ENCODE peak calls at places on chromosomes 5 and 9, in four cellular contexts. R is H1, T is K562, X is SK-N-SH. C is an unnamed sample.

GRCh38 chr9:105281272-105281671 is 36.8 kb downstream of the SLC44A1 start:
- DNase-seq in T (no peak), R (no peak), X (no peak), C (no peak)

GRCh38 chr5:35815089-35815936 is 41.4 kb upstream of the IL7R start:
- DNase-seq in X (peak; percentile 27), T (peak; percentile 57), R (no peak), C (peak; percentile 30)

GRCh38 chr9:27125030-27125429 is 16.0 kb downstream of the TEK start:
- DNase-seq in R (no peak), T (no peak), X (no peak), C (no peak)

GRCh38 chr9:2281031-2281802 is 266.1 kb downstream of the SMARCA2 start:
- DNase-seq in X (no peak), T (no peak), R (peak; percentile 81), C (peak; percentile 77)

GRCh38 chr9:110975969-110976368 is 62.3 kb downstream of the LPAR1 start:
- DNase-seq in X (no peak), R (no peak), T (no peak), C (no peak)

GRCh38 chr5:21644032-21644431 is 1209.1 kb downstream of the CDH12 start:
- DNase-seq in R (no peak), X (no peak), T (no peak), C (no peak)

GRCh38 chr9:107895524-107896001 is 406.0 kb upstream of the KLF4 start:
- DNase-seq in R (no peak), X (no peak), T (no peak), C (no peak)

GRCh38 chr5:135138116-135138850 is 104.3 kb upstream of the PITX1 start:
- DNase-seq in R (no peak), X (no peak), T (no peak), C (no peak)

GRCh38 chr5:80659111-80659510 is 4.3 kb upstream of the DHFR start:
- DNase-seq in T (no peak), X (no peak), R (no peak), C (no peak)

GRCh38 chr9:109440117-109440515 is 58.0 kb downstream of the PTPN3 start:
- DNase-seq in X (no peak), T (no peak), R (no peak), C (no peak)

GRCh38 chr5:148290271-148291195 is 21.7 kb upstream of the SPINK7 start:
- DNase-seq in R (no peak), X (peak; percentile 16), T (peak; percentile 9), C (peak; percentile 14)

GRCh38 chr5:93584531-93585053 is 1.6 kb downstream of the NR2F1 start:
- DNase-seq in T (no peak), R (no peak), X (peak; percentile 70), C (no peak)

GRCh38 chr9:113886003-113886324 is 9.9 kb downstream of the ZNF618 start:
- DNase-seq in R (no peak), T (no peak), X (no peak), C (no peak)

GRCh38 chr9:135857371-135857786 is 50.0 kb downstream of the CAMSAP1 start:
- DNase-seq in R (no peak), X (no peak), T (no peak), C (no peak)

GRCh38 chr9:135862781-135863180 is 44.6 kb downstream of the CAMSAP1 start:
- DNase-seq in T (no peak), R (no peak), X (no peak), C (no peak)

GRCh38 chr9:135858491-135859185 is 48.7 kb downstream of the CAMSAP1 start:
- DNase-seq in X (no peak), R (no peak), T (no peak), C (no peak)

GRCh38 chr9:135857843-135858242 is 49.5 kb downstream of the CAMSAP1 start:
- DNase-seq in T (no peak), R (no peak), X (no peak), C (no peak)
- TF ChIP-seq TEAD4 in T (no peak), R (no peak), X (no peak), C (no peak)

GRCh38 chr5:138869038-138869437 is 6.1 kb downstream of the LRRTM2 start:
- DNase-seq in R (no peak), T (no peak), X (no peak), C (no peak)

GRCh38 chr5:138873886-138874200 is 1.3 kb downstream of the LRRTM2 start:
- DNase-seq in X (peak; percentile 21), R (no peak), T (no peak), C (no peak)

GRCh38 chr5:138869763-138870500 is 5.2 kb downstream of the LRRTM2 start:
- DNase-seq in R (no peak), T (no peak), X (no peak), C (no peak)

GRCh38 chr5:138873096-138873885 is 1.8 kb downstream of the LRRTM2 start:
- DNase-seq in R (no peak), T (no peak), X (no peak), C (no peak)

DNA sequence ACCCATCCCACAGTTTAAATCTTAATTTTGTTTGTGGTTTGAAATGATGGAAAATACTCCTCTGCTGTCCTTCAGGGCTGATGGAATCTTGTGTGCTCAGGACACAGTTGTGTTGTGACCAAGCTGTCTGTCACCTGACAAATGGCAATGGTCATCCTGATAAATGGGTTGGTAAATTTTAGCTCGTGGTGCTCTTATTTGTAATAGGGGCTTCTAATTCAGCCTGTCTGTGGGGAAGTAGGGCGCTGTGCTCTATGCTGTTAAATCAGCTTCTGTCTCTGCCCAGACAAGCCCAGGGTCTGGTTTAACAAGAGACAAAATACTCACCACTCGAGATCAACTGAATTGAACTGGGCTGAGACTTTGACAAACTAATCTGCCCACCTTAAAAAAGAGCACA is 4.5 kb downstream of the LRRTM2 start:
- DNase-seq in R (no peak), T (no peak), X (peak; percentile 21), C (no peak)
- TF ChIP-seq USF2 in R (no peak), T (no peak), X (no peak), C (no peak)

GRCh38 chr9:33264473-33265177 is at the start of the genes BAG1 and CHMP5:
- DNase-seq in R (peak; percentile 99), T (peak; percentile 96), X (peak; percentile 97), C (peak; percentile 100)

GRCh38 chr9:33265211-33265885 is 499 bp downstream of the CHMP5 start:
- DNase-seq in R (no peak), T (no peak), X (no peak), C (no peak)

GRCh38 chr9:33267368-33267767 is 2.5 kb downstream of the CHMP5 start:
- DNase-seq in X (no peak), T (no peak), R (no peak), C (no peak)

GRCh38 chr9:33263131-33263935 is 1.2 kb downstream of the BAG1 start:
- DNase-seq in R (no peak), T (peak; percentile 34), X (peak; percentile 29), C (no peak)

GRCh38 chr9:33263936-33264472 is 504 bp downstream of the BAG1 start:
- DNase-seq in T (peak; percentile 49), X (peak; percentile 61), R (no peak), C (no peak)
- TF ChIP-seq TEAD4 in T (no peak), X (no peak), R (no peak), C (no peak)

DNA sequence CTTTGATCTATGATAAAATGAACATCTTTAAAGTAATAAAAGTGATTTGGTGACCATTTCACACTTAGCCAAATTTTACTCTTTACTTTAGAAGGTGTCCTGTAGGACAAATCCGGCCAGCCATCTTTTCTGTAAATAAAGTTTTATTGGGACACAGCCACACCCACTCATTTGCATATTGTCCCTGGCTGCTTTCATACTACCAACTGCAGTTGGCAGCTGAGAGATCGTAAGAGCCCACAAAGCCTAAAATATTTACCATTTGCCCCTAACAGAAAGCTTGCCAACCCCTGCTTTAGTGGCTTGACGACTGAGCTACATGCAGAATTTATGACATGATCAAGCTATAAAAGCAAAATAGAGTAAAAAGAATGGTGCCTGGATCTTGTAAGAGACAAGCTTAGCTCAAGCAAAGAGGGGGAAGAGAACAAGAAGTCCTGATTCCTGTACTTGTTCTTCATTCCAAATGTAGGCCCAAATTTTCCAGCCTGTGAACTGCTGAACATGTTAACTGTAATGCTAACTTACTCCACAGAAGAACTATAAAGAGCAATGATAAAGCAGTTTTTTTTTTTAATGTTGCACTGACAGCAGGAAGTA is 7.4 kb upstream of the FBXO10 start:
- DNase-seq in T (no peak), X (no peak), R (no peak), C (no peak)
- TF ChIP-seq USF2 in T (no peak), X (no peak), R (no peak), C (no peak)

DNA sequence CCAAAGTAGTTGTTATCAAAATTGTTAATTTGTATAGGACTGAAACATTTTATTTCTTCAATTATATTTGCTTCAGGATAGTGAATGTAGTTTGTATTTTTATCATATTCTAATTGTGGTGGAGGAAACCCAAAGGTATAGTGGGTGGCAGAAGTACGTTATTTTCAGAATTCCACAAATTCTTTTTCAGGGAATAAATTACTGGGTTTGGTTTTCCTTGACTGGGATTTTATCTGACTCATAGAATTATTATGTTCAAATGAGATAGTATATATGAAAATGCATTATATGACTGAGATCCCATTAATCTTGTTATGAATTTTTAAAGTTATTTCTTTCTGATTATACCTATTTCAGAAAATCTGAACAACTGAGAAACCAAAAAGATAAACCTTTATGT is 73.7 kb downstream of the VPS13A start:
- DNase-seq in X (no peak), R (no peak), T (no peak), C (no peak)
- TF ChIP-seq TEAD4 in X (peak; percentile 11), R (no peak), T (no peak), C (no peak)